ENCODE peak calls at places on chromosomes 13 and 19, in seven cellular contexts. One of them, this sample, is unnamed.

GRCh38 chr13:38664920-38665319 is 22.0 kb upstream of the FREM2 start:
- DNase-seq in sciatic nerve: no peak
- DNase-seq in HEK293T: no peak
- DNase-seq in NCI-H1930: no peak
- DNase-seq in activated CD4-positive, alpha-beta T cell treated with anti-CD3 and anti-CD28 coated beads, Interleukin-2, amount 10 ng/mL, durations not matched to agents 7 days and 5 days: no peak
- DNase-seq in HepG2: no peak
- DNase-seq in RPMI8226: no peak
- DNase-seq in this sample: no peak

GRCh38 chr13:52846567-52847321 is 1.7 kb downstream of the PCDH8 start:
- DNase-seq in sciatic nerve: peak; percentile 78
- DNase-seq in HEK293T: no peak
- DNase-seq in NCI-H1930: no peak
- DNase-seq in activated CD4-positive, alpha-beta T cell treated with anti-CD3 and anti-CD28 coated beads, Interleukin-2, amount 10 ng/mL, durations not matched to agents 7 days and 5 days: peak; percentile 48
- DNase-seq in HepG2: no peak
- DNase-seq in RPMI8226: no peak
- DNase-seq in this sample: no peak

GRCh38 chr13:49908637-49909036 is 27.5 kb downstream of the SPRYD7 start:
- DNase-seq in sciatic nerve: no peak
- DNase-seq in HEK293T: no peak
- DNase-seq in NCI-H1930: no peak
- DNase-seq in activated CD4-positive, alpha-beta T cell treated with anti-CD3 and anti-CD28 coated beads, Interleukin-2, amount 10 ng/mL, durations not matched to agents 7 days and 5 days: no peak
- DNase-seq in HepG2: no peak
- DNase-seq in RPMI8226: no peak
- DNase-seq in this sample: no peak

GRCh38 chr19:38769635-38770211 is 3.6 kb downstream of the LGALS7 start:
- DNase-seq in sciatic nerve: peak; percentile 94
- DNase-seq in HEK293T: peak; percentile 81
- DNase-seq in NCI-H1930: no peak
- DNase-seq in activated CD4-positive, alpha-beta T cell treated with anti-CD3 and anti-CD28 coated beads, Interleukin-2, amount 10 ng/mL, durations not matched to agents 7 days and 5 days: peak; percentile 91
- DNase-seq in HepG2: no peak
- DNase-seq in RPMI8226: peak; percentile 43
- DNase-seq in this sample: peak; percentile 97

GRCh38 chr13:96811049-96811448 is 183.2 kb downstream of the OXGR1 start:
- DNase-seq in sciatic nerve: no peak
- DNase-seq in HEK293T: no peak
- DNase-seq in NCI-H1930: no peak
- DNase-seq in activated CD4-positive, alpha-beta T cell treated with anti-CD3 and anti-CD28 coated beads, Interleukin-2, amount 10 ng/mL, durations not matched to agents 7 days and 5 days: no peak
- DNase-seq in HepG2: no peak
- DNase-seq in RPMI8226: no peak
- DNase-seq in this sample: no peak

GRCh38 chr19:6501740-6502648 is at the start of gene TUBB4A:
- DNase-seq in sciatic nerve: no peak
- DNase-seq in HEK293T: peak; percentile 65
- DNase-seq in NCI-H1930: no peak
- DNase-seq in activated CD4-positive, alpha-beta T cell treated with anti-CD3 and anti-CD28 coated beads, Interleukin-2, amount 10 ng/mL, durations not matched to agents 7 days and 5 days: peak; percentile 25
- DNase-seq in HepG2: no peak
- DNase-seq in RPMI8226: peak; percentile 46
- DNase-seq in this sample: no peak

GRCh38 chr13:30908416-30908980 is 2.4 kb downstream of the MEDAG start:
- DNase-seq in sciatic nerve: no peak
- DNase-seq in HEK293T: no peak
- DNase-seq in NCI-H1930: no peak
- DNase-seq in activated CD4-positive, alpha-beta T cell treated with anti-CD3 and anti-CD28 coated beads, Interleukin-2, amount 10 ng/mL, durations not matched to agents 7 days and 5 days: no peak
- DNase-seq in HepG2: no peak
- DNase-seq in RPMI8226: no peak
- DNase-seq in this sample: no peak

GRCh38 chr13:50576156-50576555 is 267.3 kb downstream of the DLEU7 start:
- DNase-seq in sciatic nerve: no peak
- DNase-seq in HEK293T: no peak
- DNase-seq in NCI-H1930: no peak
- DNase-seq in activated CD4-positive, alpha-beta T cell treated with anti-CD3 and anti-CD28 coated beads, Interleukin-2, amount 10 ng/mL, durations not matched to agents 7 days and 5 days: no peak
- DNase-seq in HepG2: no peak
- DNase-seq in RPMI8226: peak; percentile 66
- DNase-seq in this sample: no peak

GRCh38 chr19:34314437-34315313 is 50.3 kb upstream of the GPI start:
- DNase-seq in sciatic nerve: no peak
- DNase-seq in HEK293T: no peak
- DNase-seq in NCI-H1930: no peak
- DNase-seq in activated CD4-positive, alpha-beta T cell treated with anti-CD3 and anti-CD28 coated beads, Interleukin-2, amount 10 ng/mL, durations not matched to agents 7 days and 5 days: no peak
- DNase-seq in HepG2: no peak
- DNase-seq in RPMI8226: no peak
- DNase-seq in this sample: no peak

GRCh38 chr13:29713841-29714240 is 118.4 kb upstream of the SLC7A1 start:
- DNase-seq in sciatic nerve: no peak
- DNase-seq in HEK293T: peak; percentile 22
- DNase-seq in NCI-H1930: no peak
- DNase-seq in activated CD4-positive, alpha-beta T cell treated with anti-CD3 and anti-CD28 coated beads, Interleukin-2, amount 10 ng/mL, durations not matched to agents 7 days and 5 days: no peak
- DNase-seq in HepG2: no peak
- DNase-seq in RPMI8226: no peak
- DNase-seq in this sample: no peak

GRCh38 chr19:42132030-42132628 is at the start of gene POU2F2:
- DNase-seq in sciatic nerve: peak; percentile 72
- DNase-seq in HEK293T: no peak
- DNase-seq in NCI-H1930: no peak
- DNase-seq in activated CD4-positive, alpha-beta T cell treated with anti-CD3 and anti-CD28 coated beads, Interleukin-2, amount 10 ng/mL, durations not matched to agents 7 days and 5 days: peak; percentile 90
- DNase-seq in HepG2: no peak
- DNase-seq in RPMI8226: no peak
- DNase-seq in this sample: no peak

GRCh38 chr13:72062566-72062965 is 195.6 kb upstream of the DACH1 start:
- DNase-seq in sciatic nerve: no peak
- DNase-seq in HEK293T: no peak
- DNase-seq in NCI-H1930: no peak
- DNase-seq in activated CD4-positive, alpha-beta T cell treated with anti-CD3 and anti-CD28 coated beads, Interleukin-2, amount 10 ng/mL, durations not matched to agents 7 days and 5 days: peak; percentile 10
- DNase-seq in HepG2: no peak
- DNase-seq in RPMI8226: peak; percentile 24
- DNase-seq in this sample: no peak

GRCh38 chr13:43411741-43412140 is 375.0 kb downstream of the ENOX1 start:
- DNase-seq in sciatic nerve: no peak
- DNase-seq in HEK293T: no peak
- DNase-seq in NCI-H1930: peak; percentile 53
- DNase-seq in activated CD4-positive, alpha-beta T cell treated with anti-CD3 and anti-CD28 coated beads, Interleukin-2, amount 10 ng/mL, durations not matched to agents 7 days and 5 days: no peak
- DNase-seq in HepG2: no peak
- DNase-seq in RPMI8226: no peak
- DNase-seq in this sample: no peak

GRCh38 chr13:110331362-110331761 is 24.3 kb downstream of the COL4A2 start:
- DNase-seq in sciatic nerve: no peak
- DNase-seq in HEK293T: no peak
- DNase-seq in NCI-H1930: no peak
- DNase-seq in activated CD4-positive, alpha-beta T cell treated with anti-CD3 and anti-CD28 coated beads, Interleukin-2, amount 10 ng/mL, durations not matched to agents 7 days and 5 days: no peak
- DNase-seq in HepG2: no peak
- DNase-seq in RPMI8226: no peak
- DNase-seq in this sample: peak; percentile 79

GRCh38 chr19:15031675-15032074 is 17.6 kb upstream of the CASP14 start:
- DNase-seq in sciatic nerve: no peak
- DNase-seq in HEK293T: no peak
- DNase-seq in NCI-H1930: no peak
- DNase-seq in activated CD4-positive, alpha-beta T cell treated with anti-CD3 and anti-CD28 coated beads, Interleukin-2, amount 10 ng/mL, durations not matched to agents 7 days and 5 days: no peak
- DNase-seq in HepG2: no peak
- DNase-seq in RPMI8226: no peak
- DNase-seq in this sample: no peak

GRCh38 chr19:1590641-1591397 is 1.8 kb downstream of the MBD3 start:
- DNase-seq in sciatic nerve: no peak
- DNase-seq in HEK293T: no peak
- DNase-seq in NCI-H1930: no peak
- DNase-seq in activated CD4-positive, alpha-beta T cell treated with anti-CD3 and anti-CD28 coated beads, Interleukin-2, amount 10 ng/mL, durations not matched to agents 7 days and 5 days: peak; percentile 39
- DNase-seq in HepG2: peak; percentile 49
- DNase-seq in RPMI8226: peak; percentile 65
- DNase-seq in this sample: no peak

GRCh38 chr13:100512422-100512821 is 76.2 kb downstream of the GGACT start:
- DNase-seq in sciatic nerve: no peak
- DNase-seq in HEK293T: no peak
- DNase-seq in NCI-H1930: no peak
- DNase-seq in activated CD4-positive, alpha-beta T cell treated with anti-CD3 and anti-CD28 coated beads, Interleukin-2, amount 10 ng/mL, durations not matched to agents 7 days and 5 days: no peak
- DNase-seq in HepG2: no peak
- DNase-seq in RPMI8226: no peak
- DNase-seq in this sample: no peak